ENCODE peak calls at places on chromosomes 5 and 9, in six cellular contexts. W is HepG2, S is stomach, Z is transverse colon, Q is HCT116, E is spleen. F is an unnamed sample. For H3K9me3, the result is how much of the 10 kb centered on the place peaks cover.

GRCh38 chr9:77063645-77064285 is 44.3 kb downstream of the FOXB2 start:
- DNase-seq in W (no peak), S (no peak), Z (no peak), Q (peak), E (no peak), F (no peak)

GRCh38 chr5:6365977-6366590 is 12.3 kb downstream of the MED10 start:
- DNase-seq in W (no peak), S (peak), Z (no peak), Q (no peak), E (no peak), F (no peak)

GRCh38 chr9:133683494-133684460 is 47.6 kb downstream of the DBH start:
- DNase-seq in W (no peak), S (no peak), Z (no peak), Q (no peak), E (peak), F (no peak)

GRCh38 chr5:10695759-10696543 is 65.1 kb downstream of the DAP start:
- DNase-seq in W (no peak), S (no peak), Z (no peak), Q (no peak), E (no peak), F (no peak)

GRCh38 chr5:176410486-176411180 is 5.7 kb downstream of the CLTB start:
- DNase-seq in W (no peak), S (no peak), Z (no peak), Q (no peak), E (no peak), F (no peak)

GRCh38 chr5:112787261-112787660 is 49.6 kb downstream of the APC start:
- DNase-seq in W (no peak), S (no peak), Z (no peak), Q (no peak), E (no peak), F (no peak)

GRCh38 chr9:2299156-2299842 is 284.2 kb downstream of the SMARCA2 start:
- DNase-seq in W (no peak), S (peak), Z (peak), Q (no peak), E (no peak), F (peak)

GRCh38 chr5:108432024-108432423 is 50.1 kb upstream of the FBXL17 start:
- DNase-seq in W (no peak), S (no peak), Z (no peak), Q (no peak), E (no peak), F (no peak)

GRCh38 chr9:38652486-38652885 is 32.1 kb upstream of the ANKRD18A start:
- DNase-seq in W (no peak), S (no peak), Z (no peak), Q (no peak), E (no peak), F (no peak)

GRCh38 chr5:41748631-41749030 is 121.6 kb downstream of the OXCT1 start:
- DNase-seq in W (no peak), S (no peak), Z (no peak), Q (peak), E (no peak), F (no peak)

GRCh38 chr9:120893585-120893857 is 16.5 kb upstream of the PHF19 start:
- DNase-seq in W (no peak), S (no peak), Z (no peak), Q (no peak), E (no peak), F (no peak)

GRCh38 chr5:28580616-28581015 is 1542.2 kb upstream of the CDH9 start:
- DNase-seq in W (no peak), S (no peak), Z (no peak), Q (no peak), E (no peak), F (no peak)

GRCh38 chr9:133687856-133688761 is 50.0 kb downstream of the SARDH start:
- DNase-seq in W (no peak), S (no peak), Z (no peak), Q (no peak), E (peak), F (no peak)

GRCh38 chr9:94786586-94786985 is 60.1 kb downstream of the AOPEP start:
- DNase-seq in W (no peak), S (no peak), Z (no peak), Q (no peak), E (no peak), F (no peak)

GRCh38 chr5:89313804-89314588 is 431.0 kb upstream of the MEF2C start:
- DNase-seq in W (no peak), S (no peak), Z (peak), Q (peak), E (no peak), F (no peak)

GRCh38 chr5:10760033-10760975 is 730 bp downstream of the DAP start:
- DNase-seq in W (peak), S (peak), Z (peak), Q (peak), E (no peak), F (peak)

GRCh38 chr5:83104031-83104430 is 26.7 kb downstream of the XRCC4 start:
- DNase-seq in W (no peak), S (no peak), Z (no peak), Q (no peak), E (no peak), F (no peak)

GRCh38 chr9:74577956-74578355 is 80.8 kb downstream of the RORB start:
- DNase-seq in W (peak), S (no peak), Z (no peak), Q (peak), E (no peak), F (no peak)

GRCh38 chr9:88436379-88436778 is 48.1 kb downstream of the SPIN1 start:
- DNase-seq in W (no peak), S (no peak), Z (no peak), Q (no peak), E (no peak), F (no peak)

GRCh38 chr9:121650220-121651013 is 1.0 kb upstream of the DAB2IP start:
- DNase-seq in W (peak), S (peak), Z (peak), Q (no peak), E (peak), F (no peak)

GRCh38 chr9:114371343-114371985 is 16.3 kb downstream of the AKNA start:
- DNase-seq in W (no peak), S (no peak), Z (no peak), Q (no peak), E (no peak), F (no peak)

GRCh38 chr5:72531496-72532190 is 24.4 kb upstream of the ZNF366 start:
- DNase-seq in W (no peak), S (no peak), Z (no peak), Q (no peak), E (no peak), F (no peak)

GRCh38 chr5:128491291-128491690 is 46.8 kb downstream of the FBN2 start:
- DNase-seq in W (no peak), S (no peak), Z (no peak), Q (no peak), E (no peak), F (no peak)

GRCh38 chr5:120375248-120375647 is 88.9 kb upstream of the PRR16 start:
- DNase-seq in W (no peak), S (no peak), Z (no peak), Q (no peak), E (no peak), F (no peak)
- TF ChIP-seq POLR2AphosphoS5 in W (no peak), S (no peak), Z (no peak), Q (no peak), E (no peak), F (no peak)

DNA sequence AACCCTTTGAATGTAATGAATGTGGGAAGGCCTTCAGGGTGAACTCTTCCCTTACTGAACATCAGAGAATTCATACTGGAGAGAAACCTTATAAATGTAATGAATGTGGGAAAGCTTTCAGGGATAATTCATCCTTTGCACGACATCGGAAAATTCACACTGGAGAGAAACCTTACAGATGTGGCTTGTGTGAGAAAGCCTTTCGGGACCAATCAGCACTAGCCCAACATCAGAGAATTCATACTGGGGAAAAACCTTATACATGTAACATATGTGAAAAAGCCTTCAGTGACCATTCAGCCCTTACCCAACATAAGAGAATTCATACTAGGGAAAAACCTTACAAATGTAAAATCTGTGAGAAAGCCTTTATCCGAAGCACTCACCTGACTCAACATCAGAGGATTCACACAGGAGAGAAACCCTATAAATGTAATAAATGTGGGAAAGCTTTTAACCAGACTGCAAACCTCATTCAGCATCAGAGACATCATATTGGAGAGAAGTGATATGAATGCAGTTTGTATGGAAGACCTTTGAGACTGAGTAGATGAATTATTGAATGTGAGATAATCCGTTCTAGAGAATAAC is 24.6 kb downstream of the ZNF454 start:
- DNase-seq in W (no peak), S (no peak), Z (no peak), Q (no peak), E (no peak), F (no peak)
- H3K9me3 ChIP-seq in W (half or more), S (half or more), Z (half or more), Q (under half), E (half or more), F (under half)

GRCh38 chr5:56475689-56476486 is 242.8 kb upstream of the ANKRD55 start:
- DNase-seq in W (peak), S (no peak), Z (no peak), Q (no peak), E (no peak), F (no peak)
- H3K4me3 ChIP-seq in W (peak), S (no peak), Z (no peak), Q (no peak), E (no peak), F (no peak)

GRCh38 chr5:34007675-34008600 is at the start of gene AMACR:
- DNase-seq in W (peak), S (peak), Z (peak), Q (peak), E (peak), F (peak)
- TF ChIP-seq POLR2AphosphoS5 in W (peak), S (peak), Z (peak), Q (peak), E (peak), F (peak)

GRCh38 chr9:138083873-138084272 is 206.3 kb downstream of the CACNA1B start:
- DNase-seq in W (no peak), S (peak), Z (no peak), Q (no peak), E (no peak), F (no peak)

GRCh38 chr9:138082918-138083636 is 205.5 kb downstream of the CACNA1B start:
- DNase-seq in W (no peak), S (peak), Z (no peak), Q (no peak), E (peak), F (no peak)

GRCh38 chr9:138080979-138081378 is 203.4 kb downstream of the CACNA1B start:
- DNase-seq in W (no peak), S (peak), Z (no peak), Q (no peak), E (no peak), F (no peak)

GRCh38 chr9:138085568-138085967 is 208.0 kb downstream of the CACNA1B start:
- DNase-seq in W (no peak), S (no peak), Z (no peak), Q (no peak), E (no peak), F (no peak)
- H3K9me3 ChIP-seq in W (under half), S (under half), Z (under half), Q (under half), E (under half), F (under half)

DNA sequence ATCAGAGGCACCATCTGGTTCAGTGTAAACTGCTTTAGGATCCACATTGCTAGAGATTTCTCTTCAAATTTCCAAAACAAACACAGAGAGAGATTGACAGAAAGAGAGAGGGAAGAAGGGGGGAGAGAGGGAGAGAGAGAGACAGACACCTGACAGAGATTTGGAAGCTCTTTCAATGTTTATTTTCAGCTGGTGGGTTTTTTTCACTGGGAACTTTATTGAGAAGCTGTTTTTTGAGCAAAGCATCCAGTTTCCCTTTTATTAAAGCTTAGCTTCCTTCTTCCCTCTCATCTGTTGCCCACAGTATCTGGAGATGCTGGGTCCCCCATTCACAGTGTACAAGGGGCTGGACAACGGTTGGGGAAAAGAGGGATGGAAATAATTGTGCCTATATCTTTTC is 128.5 kb downstream of the DOCK2 start:
- DNase-seq in W (no peak), S (no peak), Z (no peak), Q (no peak), E (no peak), F (no peak)
- H3K4me3 ChIP-seq in W (no peak), S (no peak), Z (no peak), Q (no peak), E (no peak), F (no peak)

GRCh38 chr5:65150599-65150998 is 331.1 kb downstream of the ADAMTS6 start:
- DNase-seq in W (no peak), S (no peak), Z (no peak), Q (no peak), E (no peak), F (no peak)

GRCh38 chr5:65156933-65157332 is 324.8 kb downstream of the ADAMTS6 start:
- DNase-seq in W (no peak), S (no peak), Z (no peak), Q (no peak), E (no peak), F (no peak)

GRCh38 chr5:65151632-65152031 is 330.1 kb downstream of the ADAMTS6 start:
- DNase-seq in W (peak), S (no peak), Z (no peak), Q (no peak), E (no peak), F (no peak)

GRCh38 chr5:65157906-65158603 is 323.7 kb downstream of the ADAMTS6 start:
- DNase-seq in W (peak), S (no peak), Z (peak), Q (peak), E (no peak), F (no peak)

DNA sequence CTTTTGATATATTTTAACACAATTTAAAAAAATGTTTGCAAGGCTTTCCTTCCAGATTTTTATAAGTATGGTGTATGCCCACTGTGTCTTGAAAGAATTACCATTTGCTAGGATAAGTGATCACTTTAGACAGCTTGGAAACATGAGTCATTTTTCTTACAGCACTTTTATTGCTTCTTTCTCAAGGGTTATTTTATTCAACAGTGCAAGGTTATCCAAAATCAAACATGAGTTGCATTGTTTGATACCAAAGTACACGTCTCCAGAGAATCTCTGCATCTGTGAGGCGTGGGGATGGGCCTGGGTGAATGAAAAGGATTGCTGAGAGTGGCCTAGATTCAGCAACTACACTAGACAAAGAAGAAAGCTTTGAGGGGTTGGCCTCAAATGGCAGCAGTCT is 329.6 kb downstream of the ADAMTS6 start:
- DNase-seq in W (no peak), S (no peak), Z (peak), Q (no peak), E (no peak), F (no peak)
- TF ChIP-seq POLR2AphosphoS5 in W (no peak), S (no peak), Z (no peak), Q (no peak), E (no peak), F (no peak)

DNA sequence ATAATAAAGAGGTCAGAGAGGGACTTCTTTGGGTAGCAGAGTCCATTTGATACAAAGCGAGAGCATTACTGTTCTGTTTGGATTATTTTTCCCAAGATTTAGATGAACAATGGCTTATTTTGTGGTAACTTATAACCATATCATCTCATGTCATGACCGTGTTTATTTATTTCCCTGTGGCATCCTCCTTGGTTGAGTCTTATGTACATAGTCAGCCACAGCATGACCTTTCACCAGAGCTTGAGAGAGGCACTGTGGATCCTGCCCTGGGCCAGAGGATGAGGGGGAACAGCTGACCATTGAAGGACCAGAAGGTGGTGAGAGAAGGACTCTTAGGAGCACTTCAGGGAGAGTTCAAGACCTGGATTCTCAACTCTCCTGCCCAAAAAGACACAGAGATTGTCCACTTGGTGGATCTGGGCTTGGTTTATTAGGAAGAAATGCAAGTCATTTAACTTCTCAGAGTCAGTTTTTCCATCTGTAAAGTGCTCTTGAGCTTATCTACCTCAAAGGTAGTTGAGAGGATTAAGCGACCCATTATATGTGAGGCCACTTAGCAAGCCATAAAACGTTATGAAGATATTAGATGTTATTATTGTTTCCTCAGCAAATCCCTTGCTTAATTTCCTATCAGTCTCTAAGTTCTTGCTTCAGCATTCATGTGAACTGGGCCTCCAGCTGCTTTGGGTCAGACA is 51.4 kb downstream of the PPIC start:
- DNase-seq in W (peak), S (no peak), Z (no peak), Q (no peak), E (no peak), F (no peak)
- H3K9me3 ChIP-seq in W (under half), S (under half), Z (under half), Q (under half), E (under half), F (under half)